ENCODE peak calls at places on chromosome 21, in ten cellular contexts. L is tibial artery; K is fibroblast of lung; N is adrenal gland; B is neural progenitor cell; V is RWPE2; G is PC-9; Q is GM23248; T is CD8-positive, alpha-beta T cell; W is A549. Z is an unnamed sample. For H3K4me1, the result is how much of the 10 kb centered on the place peaks cover.

GRCh38 chr21:35506352-35506751 is 457.2 kb upstream of the RUNX1 start:
- DNase-seq in K (peak), B (no peak), W (no peak), L (no peak), G (no peak), N (no peak), V (no peak), Q (no peak), T (no peak), Z (no peak)

GRCh38 chr21:18661842-18662241 is 258.3 kb upstream of the TMPRSS15 start:
- DNase-seq in T (no peak), W (no peak), L (no peak), Q (no peak), B (no peak), V (no peak), K (no peak), N (no peak), G (no peak), Z (no peak)

GRCh38 chr21:14452031-14452778 is 69.3 kb upstream of the HSPA13 start:
- DNase-seq in W (no peak), Q (no peak), G (no peak), N (no peak), V (no peak), L (no peak), B (no peak), T (no peak), K (no peak), Z (no peak)

GRCh38 chr21:21385404-21385803 is 387.2 kb downstream of the NCAM2 start:
- DNase-seq in L (no peak), K (peak), W (no peak), B (no peak), V (no peak), Q (no peak), N (no peak), T (no peak), G (no peak), Z (no peak)

GRCh38 chr21:26490771-26491170 is 82.3 kb downstream of the CYYR1 start:
- DNase-seq in K (peak), L (no peak), Q (peak), T (no peak), V (no peak), G (no peak), W (no peak), N (no peak), B (peak), Z (no peak)

GRCh38 chr21:35438643-35439404 is 389.7 kb upstream of the RUNX1 start:
- DNase-seq in G (no peak), B (no peak), W (no peak), Q (no peak), N (no peak), V (no peak), K (peak), L (no peak), T (no peak), Z (no peak)

GRCh38 chr21:32320059-32320458 is 21.4 kb downstream of the MRAP start:
- DNase-seq in B (no peak), V (no peak), G (no peak), K (no peak), T (no peak), W (no peak), Q (no peak), L (no peak), N (no peak), Z (no peak)

GRCh38 chr21:26067836-26068401 is 102.7 kb downstream of the APP start:
- DNase-seq in W (no peak), L (no peak), G (no peak), N (no peak), Q (no peak), K (no peak), V (no peak), T (no peak), B (no peak), Z (no peak)

GRCh38 chr21:43323244-43324005 is 103.5 kb downstream of the SIK1 start:
- DNase-seq in Q (no peak), G (no peak), K (no peak), B (no peak), T (no peak), N (peak), V (no peak), L (peak), W (no peak), Z (peak)

GRCh38 chr21:26909972-26910371 is 56.9 kb downstream of the ADAMTS5 start:
- DNase-seq in N (no peak), B (peak), K (no peak), Q (peak), W (no peak), L (no peak), G (no peak), T (no peak), V (no peak), Z (no peak)

GRCh38 chr21:35468991-35469390 is 419.9 kb upstream of the RUNX1 start:
- DNase-seq in B (no peak), V (no peak), K (no peak), N (no peak), T (no peak), Q (no peak), L (no peak), W (no peak), G (no peak), Z (no peak)

GRCh38 chr21:17782051-17782450 is 37.1 kb downstream of the C21orf91 start:
- DNase-seq in G (no peak), B (no peak), V (no peak), K (no peak), W (no peak), L (no peak), N (no peak), Q (no peak), T (peak), Z (no peak)

GRCh38 chr21:35940074-35940927 is 120.0 kb downstream of the SETD4 start:
- DNase-seq in K (peak), L (no peak), T (no peak), B (peak), Q (peak), G (no peak), W (peak), N (peak), V (no peak), Z (peak)

GRCh38 chr21:35367558-35367957 is 318.5 kb upstream of the RUNX1 start:
- DNase-seq in Q (peak), T (no peak), N (no peak), V (no peak), L (no peak), B (no peak), K (no peak), G (no peak), W (no peak), Z (no peak)

GRCh38 chr21:43312751-43313169 is 114.2 kb downstream of the SIK1 start:
- DNase-seq in W (no peak), K (no peak), N (no peak), G (no peak), T (no peak), Q (no peak), B (no peak), V (no peak), L (no peak), Z (no peak)

GRCh38 chr21:43307677-43308070 is 119.3 kb downstream of the SIK1 start:
- DNase-seq in V (peak), K (no peak), G (no peak), L (peak), T (no peak), N (no peak), B (no peak), Q (no peak), W (no peak), Z (no peak)

GRCh38 chr21:31213787-31214186 is 130.3 kb downstream of the TIAM1 start:
- DNase-seq in K (no peak), Q (no peak), W (no peak), G (no peak), B (no peak), V (no peak), N (no peak), T (no peak), L (no peak), Z (no peak)

GRCh38 chr21:35779690-35780570 is 280.4 kb downstream of the SETD4 start:
- DNase-seq in B (no peak), N (no peak), G (no peak), Q (peak), V (peak), K (peak), W (no peak), T (no peak), L (no peak), Z (no peak)

GRCh38 chr21:32131960-32132359 is 146.9 kb downstream of the MIS18A start:
- DNase-seq in L (no peak), V (no peak), B (no peak), W (peak), Q (peak), K (peak), T (no peak), G (no peak), N (peak), Z (no peak)

GRCh38 chr21:14545906-14546480 is at the start of gene SAMSN1:
- DNase-seq in N (peak), L (no peak), W (no peak), K (no peak), B (no peak), T (peak), G (no peak), Q (no peak), V (no peak), Z (no peak)

GRCh38 chr21:37196847-37197246 is 70.3 kb downstream of the VPS26C start:
- DNase-seq in G (no peak), V (no peak), Q (no peak), N (no peak), W (no peak), K (no peak), T (no peak), L (no peak), B (no peak), Z (no peak)

GRCh38 chr21:26965567-26966359 is 1.1 kb downstream of the ADAMTS5 start:
- DNase-seq in V (peak), K (peak), L (peak), N (no peak), G (no peak), T (no peak), B (peak), W (no peak), Q (peak), Z (peak)

GRCh38 chr21:44356636-44357035 is 3.2 kb downstream of the TRPM2 start:
- DNase-seq in V (no peak), N (no peak), G (no peak), W (no peak), L (no peak), K (no peak), Q (no peak), B (no peak), T (no peak), Z (no peak)

GRCh38 chr21:44354001-44354405 is 582 bp downstream of the TRPM2 start:
- DNase-seq in V (no peak), B (no peak), K (no peak), W (no peak), T (no peak), G (no peak), L (no peak), N (peak), Q (no peak), Z (no peak)

GRCh38 chr21:44353200-44353970 is at the start of gene TRPM2:
- DNase-seq in N (peak), Q (peak), L (no peak), B (no peak), G (no peak), W (no peak), K (no peak), T (peak), V (no peak), Z (peak)

GRCh38 chr21:44357064-44357837 is 3.8 kb downstream of the TRPM2 start:
- DNase-seq in T (no peak), N (no peak), L (no peak), W (no peak), K (no peak), Q (no peak), B (no peak), V (no peak), G (no peak), Z (no peak)

GRCh38 chr21:44354775-44355771 is 1.7 kb downstream of the TRPM2 start:
- DNase-seq in B (no peak), V (no peak), N (no peak), G (no peak), L (no peak), Q (no peak), T (no peak), W (no peak), K (no peak), Z (no peak)
- H3K4me3 ChIP-seq in B (no peak), V (no peak), N (no peak), G (no peak), L (no peak), Q (no peak), T (no peak), W (no peak), K (no peak), Z (no peak)

GRCh38 chr21:41475714-41476405 is 32.1 kb downstream of the TMPRSS2 start:
- DNase-seq in K (no peak), N (no peak), Q (no peak), L (no peak), B (no peak), W (no peak), T (no peak), G (no peak), V (no peak), Z (no peak)
- H3K27ac ChIP-seq in K (no peak), N (no peak), Q (no peak), L (no peak), B (no peak), W (no peak), T (no peak), G (no peak), V (no peak), Z (no peak)

DNA sequence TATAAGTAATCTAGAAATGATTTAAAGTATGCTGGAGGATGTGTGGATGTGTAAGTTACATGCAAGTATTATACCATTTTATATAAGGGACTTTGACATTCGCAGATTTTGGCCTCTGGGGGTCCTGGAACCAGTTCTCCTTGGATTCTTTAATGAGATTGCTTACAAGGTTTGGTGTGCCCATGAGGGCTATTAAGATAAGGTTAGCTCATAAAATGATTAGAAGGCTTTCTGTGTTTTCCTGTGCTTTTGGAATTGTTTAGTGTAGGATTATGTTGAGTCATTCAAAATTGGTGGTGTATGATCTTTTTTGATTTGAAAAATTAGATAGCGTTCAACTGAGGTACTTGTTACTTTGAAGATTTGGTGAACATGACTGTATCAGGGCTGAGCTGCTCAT is 5.6 kb downstream of the USP25 start:
- DNase-seq in Q (no peak), L (no peak), W (no peak), T (no peak), G (no peak), B (no peak), K (no peak), V (no peak), N (no peak), Z (no peak)
- H3K4me1 ChIP-seq in Q (under half), L (under half), W (half or more), T (half or more), G (under half), B (under half), K (under half), V (under half), N (under half), Z (under half)

DNA sequence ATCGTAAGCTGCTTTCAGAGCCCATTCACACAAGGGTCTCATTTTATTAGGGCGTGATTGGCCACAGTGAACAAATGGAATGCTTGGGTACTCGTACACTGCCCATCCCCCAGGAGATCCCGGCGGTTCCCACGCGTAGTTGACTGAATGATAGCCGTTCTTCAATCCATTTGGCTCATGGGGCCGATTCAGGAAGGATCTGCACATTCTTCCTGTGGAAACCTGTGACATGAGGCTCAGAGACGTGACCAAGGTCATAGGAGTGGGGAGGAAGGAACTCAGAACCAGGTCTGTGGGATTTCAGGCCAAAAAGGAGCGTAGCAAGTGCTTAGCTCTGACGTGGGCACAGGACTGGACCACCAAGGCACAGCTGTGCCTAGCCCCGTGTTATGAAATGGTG is 11.7 kb downstream of the ABCG1 start:
- DNase-seq in T (no peak), B (no peak), K (no peak), G (no peak), N (no peak), W (no peak), V (no peak), L (no peak), Q (no peak), Z (no peak)
- H3K4me3 ChIP-seq in T (no peak), B (no peak), K (no peak), G (no peak), N (no peak), W (no peak), V (no peak), L (no peak), Q (no peak), Z (no peak)

GRCh38 chr21:45424854-45425795 is 20.2 kb downstream of the COL18A1 start:
- DNase-seq in V (no peak), B (no peak), T (no peak), L (peak), N (no peak), Q (no peak), W (no peak), G (no peak), K (no peak), Z (no peak)
- H3K27ac ChIP-seq in V (no peak), B (no peak), T (no peak), L (peak), N (no peak), Q (no peak), W (no peak), G (no peak), K (no peak), Z (no peak)

GRCh38 chr21:34075099-34075425 is 1.7 kb downstream of the MRPS6 start:
- DNase-seq in W (no peak), G (no peak), V (no peak), L (no peak), Q (no peak), K (no peak), T (no peak), N (no peak), B (no peak), Z (no peak)

GRCh38 chr21:34076835-34077234 is 3.5 kb downstream of the MRPS6 start:
- DNase-seq in N (no peak), G (no peak), T (no peak), B (no peak), W (no peak), V (no peak), K (no peak), Q (no peak), L (no peak), Z (no peak)

GRCh38 chr21:34074283-34075098 is 1.1 kb downstream of the MRPS6 start:
- DNase-seq in V (no peak), W (no peak), T (peak), G (no peak), K (no peak), L (no peak), Q (peak), N (peak), B (peak), Z (no peak)

GRCh38 chr21:34073749-34074282 is 438 bp downstream of the MRPS6 start:
- DNase-seq in N (peak), V (no peak), T (peak), L (no peak), W (no peak), K (no peak), B (peak), Q (peak), G (no peak), Z (no peak)

DNA sequence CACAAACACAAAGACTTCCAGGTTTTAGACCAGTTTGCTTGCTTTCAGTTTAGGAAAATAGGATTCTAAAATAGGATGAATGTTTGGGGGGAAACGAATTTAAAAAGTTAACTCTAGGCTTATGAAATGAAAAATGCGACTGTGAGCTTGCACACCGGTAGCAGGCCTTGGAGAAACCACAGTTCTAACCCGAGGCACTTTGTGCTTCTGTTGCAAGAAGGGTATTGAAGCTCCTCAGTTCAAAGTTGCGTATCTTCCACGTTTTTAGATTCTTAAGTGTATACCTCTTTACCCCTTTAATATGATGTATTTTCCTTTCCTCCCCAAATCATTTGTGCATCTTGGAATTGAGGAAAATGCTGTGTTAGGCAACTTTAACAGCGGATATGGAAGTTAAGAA is 2.4 kb downstream of the MRPS6 start:
- DNase-seq in K (no peak), B (no peak), V (no peak), L (no peak), G (no peak), W (no peak), Q (peak), N (no peak), T (no peak), Z (no peak)
- H3K4me1 ChIP-seq in K (under half), B (under half), V (under half), L (under half), G (under half), W (under half), Q (under half), N (under half), T (half or more), Z (under half)

DNA sequence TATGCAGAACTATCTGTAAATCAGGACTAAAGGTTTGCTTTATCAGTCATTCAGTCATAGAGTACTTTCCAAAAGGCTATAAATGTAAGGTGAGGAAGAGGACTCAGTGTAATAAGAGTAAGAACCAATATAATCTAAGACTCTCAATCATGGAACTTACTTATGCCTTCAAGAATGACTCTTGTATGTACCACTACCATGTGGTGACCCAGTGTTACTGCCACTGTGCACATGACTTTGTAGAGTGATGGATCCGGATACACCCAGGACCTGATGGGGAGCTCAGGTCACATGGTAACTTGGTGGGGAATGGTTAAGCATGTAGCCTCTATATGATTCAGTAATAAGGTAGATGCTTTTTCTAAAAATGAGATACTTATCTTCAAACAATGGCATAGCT is 2099.8 kb downstream of the MRPL39 start:
- DNase-seq in N (no peak), L (no peak), G (no peak), B (no peak), T (no peak), K (no peak), Q (no peak), W (no peak), V (no peak), Z (no peak)
- H3K4me3 ChIP-seq in N (no peak), L (no peak), G (no peak), B (no peak), T (no peak), K (no peak), Q (no peak), W (no peak), V (no peak), Z (no peak)

GRCh38 chr21:38811257-38811656 is 5.5 kb downstream of the ETS2 start:
- DNase-seq in W (no peak), T (no peak), G (no peak), L (peak), N (no peak), K (peak), B (no peak), Q (peak), V (no peak), Z (no peak)
- H3K27ac ChIP-seq in W (peak), T (no peak), G (no peak), L (peak), N (no peak), K (peak), B (no peak), Q (peak), V (peak), Z (no peak)

GRCh38 chr21:29851611-29852010 is 88.2 kb downstream of the GRIK1 start:
- DNase-seq in W (no peak), Q (no peak), G (no peak), K (no peak), V (no peak), N (no peak), T (no peak), B (no peak), L (no peak), Z (no peak)
- H3K4me1 ChIP-seq in W (under half), Q (under half), G (under half), K (under half), V (under half), N (under half), T (under half), B (under half), L (under half), Z (under half)

DNA sequence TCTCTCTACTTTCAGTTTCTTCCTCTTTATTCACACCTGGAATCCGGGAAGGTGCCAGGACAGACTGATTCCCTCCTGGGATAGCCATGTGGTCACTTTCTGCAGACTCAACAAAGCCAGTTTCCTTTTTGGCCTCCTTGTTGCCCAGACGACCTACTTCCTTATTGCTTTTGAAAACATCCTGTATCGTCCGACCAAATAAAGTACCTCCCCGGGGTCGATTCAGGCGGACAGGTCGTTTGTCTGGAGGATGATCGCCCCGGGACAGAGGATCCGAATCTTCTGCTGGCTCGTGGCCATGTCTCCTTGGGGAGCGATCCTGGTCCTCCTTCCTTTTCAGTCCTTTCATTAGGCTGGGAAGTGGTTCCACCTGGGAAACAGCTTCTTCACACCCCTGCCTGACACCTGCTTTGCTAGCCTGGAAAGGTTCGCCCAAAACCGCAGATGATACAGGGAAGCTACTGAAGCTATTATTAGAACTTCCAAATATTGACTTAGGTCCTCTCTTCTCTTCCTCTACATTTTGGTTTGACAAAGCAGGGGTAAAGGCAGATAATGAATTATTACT is 1.2 kb downstream of the MCM3AP start:
- DNase-seq in Q (no peak), L (no peak), G (no peak), W (no peak), V (no peak), K (no peak), N (no peak), B (no peak), T (no peak), Z (no peak)
- H3K4me3 ChIP-seq in Q (peak), L (no peak), G (peak), W (peak), V (no peak), K (no peak), N (no peak), B (peak), T (no peak), Z (no peak)

Z was measured in uterus.